ENCODE peak calls at places on chromosomes 6 and 20, in six cellular contexts. One of them, this sample, is unnamed.

GRCh38 chr20:815914-816606 is 17.5 kb upstream of the FAM110A start:
- DNase-seq in ovary: peak
- DNase-seq in K562: peak
- DNase-seq in HepG2: peak
- DNase-seq in tibial nerve: peak
- DNase-seq in transverse colon: peak
- DNase-seq in this sample: peak

GRCh38 chr6:122886475-122886874 is 97.4 kb downstream of the SMPDL3A start:
- DNase-seq in ovary: no peak
- DNase-seq in K562: no peak
- DNase-seq in HepG2: no peak
- DNase-seq in tibial nerve: no peak
- DNase-seq in transverse colon: no peak
- DNase-seq in this sample: no peak

GRCh38 chr6:37375376-37375775 is 21.6 kb downstream of the RNF8 start:
- DNase-seq in ovary: no peak
- DNase-seq in K562: no peak
- DNase-seq in HepG2: no peak
- DNase-seq in tibial nerve: no peak
- DNase-seq in transverse colon: no peak
- DNase-seq in this sample: no peak

GRCh38 chr6:107185570-107185969 is 70.3 kb upstream of the BEND3 start:
- DNase-seq in ovary: peak
- DNase-seq in K562: no peak
- DNase-seq in HepG2: peak
- DNase-seq in tibial nerve: no peak
- DNase-seq in transverse colon: no peak
- DNase-seq in this sample: peak

GRCh38 chr6:153058291-153058690 is 55.8 kb upstream of the MTRF1L start:
- DNase-seq in ovary: no peak
- DNase-seq in K562: no peak
- DNase-seq in HepG2: no peak
- DNase-seq in tibial nerve: no peak
- DNase-seq in transverse colon: no peak
- DNase-seq in this sample: no peak

GRCh38 chr20:13089950-13090469 is 81.2 kb downstream of the SPTLC3 start:
- DNase-seq in ovary: no peak
- DNase-seq in K562: no peak
- DNase-seq in HepG2: peak
- DNase-seq in tibial nerve: no peak
- DNase-seq in transverse colon: no peak
- DNase-seq in this sample: no peak

GRCh38 chr6:119322715-119323350 is 26.7 kb downstream of the MAN1A1 start:
- DNase-seq in ovary: no peak
- DNase-seq in K562: no peak
- DNase-seq in HepG2: no peak
- DNase-seq in tibial nerve: no peak
- DNase-seq in transverse colon: no peak
- DNase-seq in this sample: no peak

GRCh38 chr6:160000280-160000704 is 31.4 kb downstream of the IGF2R start:
- DNase-seq in ovary: no peak
- DNase-seq in K562: no peak
- DNase-seq in HepG2: no peak
- DNase-seq in tibial nerve: no peak
- DNase-seq in transverse colon: no peak
- DNase-seq in this sample: no peak

GRCh38 chr20:12575352-12576095 is 433.2 kb upstream of the SPTLC3 start:
- DNase-seq in ovary: peak
- DNase-seq in K562: no peak
- DNase-seq in HepG2: no peak
- DNase-seq in tibial nerve: peak
- DNase-seq in transverse colon: peak
- DNase-seq in this sample: no peak

GRCh38 chr6:115396112-115396906 is 664.4 kb downstream of the FRK start:
- DNase-seq in ovary: no peak
- DNase-seq in K562: no peak
- DNase-seq in HepG2: no peak
- DNase-seq in tibial nerve: no peak
- DNase-seq in transverse colon: no peak
- DNase-seq in this sample: no peak

GRCh38 chr20:44909872-44910689 is at the start of gene PABPC1L:
- DNase-seq in ovary: peak
- DNase-seq in K562: peak
- DNase-seq in HepG2: peak
- DNase-seq in tibial nerve: peak
- DNase-seq in transverse colon: peak
- DNase-seq in this sample: peak

GRCh38 chr20:45368221-45368980 is 5.4 kb downstream of the SYS1 start:
- DNase-seq in ovary: no peak
- DNase-seq in K562: no peak
- DNase-seq in HepG2: no peak
- DNase-seq in tibial nerve: no peak
- DNase-seq in transverse colon: peak
- DNase-seq in this sample: no peak

GRCh38 chr20:3777726-3778629 is 3.3 kb downstream of the SPEF1 start:
- DNase-seq in ovary: peak
- DNase-seq in K562: no peak
- DNase-seq in HepG2: no peak
- DNase-seq in tibial nerve: peak
- DNase-seq in transverse colon: peak
- DNase-seq in this sample: peak

GRCh38 chr20:6562111-6562510 is 205.4 kb upstream of the BMP2 start:
- DNase-seq in ovary: no peak
- DNase-seq in K562: no peak
- DNase-seq in HepG2: no peak
- DNase-seq in tibial nerve: no peak
- DNase-seq in transverse colon: no peak
- DNase-seq in this sample: no peak

GRCh38 chr6:27251672-27252251 is 4.3 kb downstream of the PRSS16 start:
- DNase-seq in ovary: peak
- DNase-seq in K562: peak
- DNase-seq in HepG2: no peak
- DNase-seq in tibial nerve: no peak
- DNase-seq in transverse colon: peak
- DNase-seq in this sample: peak

GRCh38 chr6:43491750-43492661 is 14.6 kb downstream of the TJAP1 start:
- DNase-seq in ovary: peak
- DNase-seq in K562: no peak
- DNase-seq in HepG2: no peak
- DNase-seq in tibial nerve: peak
- DNase-seq in transverse colon: peak
- DNase-seq in this sample: peak

GRCh38 chr6:65818576-65818975 is 111.5 kb upstream of the EYS start:
- DNase-seq in ovary: no peak
- DNase-seq in K562: no peak
- DNase-seq in HepG2: no peak
- DNase-seq in tibial nerve: no peak
- DNase-seq in transverse colon: no peak
- DNase-seq in this sample: no peak

GRCh38 chr20:15604406-15604805 is 968.8 kb downstream of the KIF16B start:
- DNase-seq in ovary: no peak
- DNase-seq in K562: no peak
- DNase-seq in HepG2: no peak
- DNase-seq in tibial nerve: no peak
- DNase-seq in transverse colon: no peak
- DNase-seq in this sample: no peak

GRCh38 chr6:56334937-56335336 is 87.6 kb upstream of the COL21A1 start:
- DNase-seq in ovary: no peak
- DNase-seq in K562: no peak
- DNase-seq in HepG2: no peak
- DNase-seq in tibial nerve: no peak
- DNase-seq in transverse colon: no peak
- DNase-seq in this sample: no peak

GRCh38 chr6:113818528-113818927 is 38.6 kb upstream of the MARCKS start:
- DNase-seq in ovary: no peak
- DNase-seq in K562: no peak
- DNase-seq in HepG2: no peak
- DNase-seq in tibial nerve: no peak
- DNase-seq in transverse colon: no peak
- DNase-seq in this sample: no peak

GRCh38 chr6:168819546-168819945 is 378.6 kb downstream of the SMOC2 start:
- DNase-seq in ovary: no peak
- DNase-seq in K562: no peak
- DNase-seq in HepG2: no peak
- DNase-seq in tibial nerve: no peak
- DNase-seq in transverse colon: no peak
- DNase-seq in this sample: no peak

GRCh38 chr6:110816677-110817076 is 1.4 kb upstream of the CDK19 start:
- DNase-seq in ovary: no peak
- DNase-seq in K562: no peak
- DNase-seq in HepG2: no peak
- DNase-seq in tibial nerve: no peak
- DNase-seq in transverse colon: peak
- DNase-seq in this sample: no peak

GRCh38 chr20:54174452-54175175 is 828 bp upstream of the CYP24A1 start:
- DNase-seq in ovary: no peak
- DNase-seq in K562: no peak
- DNase-seq in HepG2: peak
- DNase-seq in tibial nerve: no peak
- DNase-seq in transverse colon: no peak
- DNase-seq in this sample: no peak

GRCh38 chr20:49701313-49701731 is 12.4 kb downstream of the B4GALT5 start:
- DNase-seq in ovary: no peak
- DNase-seq in K562: no peak
- DNase-seq in HepG2: no peak
- DNase-seq in tibial nerve: no peak
- DNase-seq in transverse colon: no peak
- DNase-seq in this sample: no peak

GRCh38 chr6:64012351-64013060 is 376.9 kb downstream of the PHF3 start:
- DNase-seq in ovary: no peak
- DNase-seq in K562: no peak
- DNase-seq in HepG2: peak
- DNase-seq in tibial nerve: peak
- DNase-seq in transverse colon: peak
- DNase-seq in this sample: no peak

GRCh38 chr6:137494281-137494966 is at the start of gene OLIG3:
- DNase-seq in ovary: no peak
- DNase-seq in K562: no peak
- DNase-seq in HepG2: no peak
- DNase-seq in tibial nerve: no peak
- DNase-seq in transverse colon: no peak
- DNase-seq in this sample: no peak

GRCh38 chr6:149698175-149698574 is 19.7 kb downstream of the LATS1 start:
- DNase-seq in ovary: no peak
- DNase-seq in K562: no peak
- DNase-seq in HepG2: no peak
- DNase-seq in tibial nerve: no peak
- DNase-seq in transverse colon: no peak
- DNase-seq in this sample: no peak

GRCh38 chr20:57879437-57880115 is 169.8 kb upstream of the PMEPA1 start:
- DNase-seq in ovary: no peak
- DNase-seq in K562: no peak
- DNase-seq in HepG2: no peak
- DNase-seq in tibial nerve: no peak
- DNase-seq in transverse colon: no peak
- DNase-seq in this sample: no peak

GRCh38 chr6:291697-292505 is at the start of gene DUSP22:
- DNase-seq in ovary: peak
- DNase-seq in K562: peak
- DNase-seq in HepG2: peak
- DNase-seq in tibial nerve: peak
- DNase-seq in transverse colon: peak
- DNase-seq in this sample: peak
- TF ChIP-seq EP300 in ovary: no peak
- TF ChIP-seq EP300 in K562: no peak
- TF ChIP-seq EP300 in HepG2: no peak
- TF ChIP-seq EP300 in tibial nerve: no peak
- TF ChIP-seq EP300 in transverse colon: peak
- TF ChIP-seq EP300 in this sample: peak

GRCh38 chr20:58908941-58909340 is 56.4 kb downstream of the GNAS start:
- DNase-seq in ovary: no peak
- DNase-seq in K562: no peak
- DNase-seq in HepG2: no peak
- DNase-seq in tibial nerve: no peak
- DNase-seq in transverse colon: no peak
- DNase-seq in this sample: no peak
- H3K4me3 ChIP-seq in ovary: no peak
- H3K4me3 ChIP-seq in K562: no peak
- H3K4me3 ChIP-seq in HepG2: no peak
- H3K4me3 ChIP-seq in tibial nerve: no peak
- H3K4me3 ChIP-seq in transverse colon: no peak
- H3K4me3 ChIP-seq in this sample: no peak

GRCh38 chr20:32190608-32191415 is 16.7 kb downstream of the PLAGL2 start:
- DNase-seq in ovary: no peak
- DNase-seq in K562: no peak
- DNase-seq in HepG2: no peak
- DNase-seq in tibial nerve: no peak
- DNase-seq in transverse colon: no peak
- DNase-seq in this sample: no peak
- TF ChIP-seq POLR2A in ovary: no peak
- TF ChIP-seq POLR2A in K562: peak
- TF ChIP-seq POLR2A in HepG2: no peak
- TF ChIP-seq POLR2A in tibial nerve: no peak
- TF ChIP-seq POLR2A in transverse colon: no peak
- TF ChIP-seq POLR2A in this sample: no peak

GRCh38 chr20:62391165-62392076 is 4.5 kb downstream of the RPS21 start:
- DNase-seq in ovary: no peak
- DNase-seq in K562: no peak
- DNase-seq in HepG2: no peak
- DNase-seq in tibial nerve: no peak
- DNase-seq in transverse colon: no peak
- DNase-seq in this sample: peak
- TF ChIP-seq EP300 in ovary: no peak
- TF ChIP-seq EP300 in K562: no peak
- TF ChIP-seq EP300 in HepG2: no peak
- TF ChIP-seq EP300 in tibial nerve: no peak
- TF ChIP-seq EP300 in transverse colon: no peak
- TF ChIP-seq EP300 in this sample: no peak

GRCh38 chr6:125002090-125002741 is 40.0 kb downstream of the RNF217 start:
- DNase-seq in ovary: no peak
- DNase-seq in K562: no peak
- DNase-seq in HepG2: no peak
- DNase-seq in tibial nerve: no peak
- DNase-seq in transverse colon: no peak
- DNase-seq in this sample: no peak
- H3K4me3 ChIP-seq in ovary: no peak
- H3K4me3 ChIP-seq in K562: no peak
- H3K4me3 ChIP-seq in HepG2: no peak
- H3K4me3 ChIP-seq in tibial nerve: peak
- H3K4me3 ChIP-seq in transverse colon: no peak
- H3K4me3 ChIP-seq in this sample: no peak